ENCODE peak calls at places on chromosomes 3 and 15, in seven cellular contexts. One of them, this sample, is unnamed.

GRCh38 chr15:68379058-68379758 is 52.8 kb downstream of the ITGA11 start:
- DNase-seq in hypothalamus: no peak
- DNase-seq in substantia nigra: no peak
- DNase-seq in NCI-H524: no peak
- DNase-seq in Caki2: no peak
- DNase-seq in ureter: peak
- DNase-seq in stimulated activated CD4-positive, alpha-beta T cell treated with anti-CD3 and anti-CD28 coated beads, TNF-alpha, amount 100 ng/mL, for 24 hours: no peak
- DNase-seq in this sample: no peak

GRCh38 chr15:47431501-47431900 is 285.8 kb upstream of the SEMA6D start:
- DNase-seq in stimulated activated CD4-positive, alpha-beta T cell treated with anti-CD3 and anti-CD28 coated beads, TNF-alpha, amount 100 ng/mL, for 24 hours: no peak
- DNase-seq in ureter: no peak
- DNase-seq in substantia nigra: no peak
- DNase-seq in NCI-H524: no peak
- DNase-seq in Caki2: no peak
- DNase-seq in hypothalamus: no peak
- DNase-seq in this sample: no peak

GRCh38 chr3:67654099-67654831 is at the start of gene SUCLG2:
- DNase-seq in stimulated activated CD4-positive, alpha-beta T cell treated with anti-CD3 and anti-CD28 coated beads, TNF-alpha, amount 100 ng/mL, for 24 hours: peak
- DNase-seq in Caki2: peak
- DNase-seq in NCI-H524: peak
- DNase-seq in ureter: peak
- DNase-seq in substantia nigra: peak
- DNase-seq in hypothalamus: peak
- DNase-seq in this sample: peak

GRCh38 chr3:153070153-153070868 is 91.7 kb upstream of the RAP2B start:
- DNase-seq in substantia nigra: no peak
- DNase-seq in Caki2: no peak
- DNase-seq in ureter: no peak
- DNase-seq in hypothalamus: no peak
- DNase-seq in stimulated activated CD4-positive, alpha-beta T cell treated with anti-CD3 and anti-CD28 coated beads, TNF-alpha, amount 100 ng/mL, for 24 hours: no peak
- DNase-seq in NCI-H524: peak
- DNase-seq in this sample: no peak

GRCh38 chr3:4322635-4323034 is 19.5 kb downstream of the SETMAR start:
- DNase-seq in NCI-H524: no peak
- DNase-seq in ureter: no peak
- DNase-seq in Caki2: no peak
- DNase-seq in hypothalamus: no peak
- DNase-seq in stimulated activated CD4-positive, alpha-beta T cell treated with anti-CD3 and anti-CD28 coated beads, TNF-alpha, amount 100 ng/mL, for 24 hours: no peak
- DNase-seq in substantia nigra: no peak
- DNase-seq in this sample: no peak

GRCh38 chr3:27387625-27388024 is 18.4 kb upstream of the NEK10 start:
- DNase-seq in substantia nigra: no peak
- DNase-seq in stimulated activated CD4-positive, alpha-beta T cell treated with anti-CD3 and anti-CD28 coated beads, TNF-alpha, amount 100 ng/mL, for 24 hours: no peak
- DNase-seq in ureter: no peak
- DNase-seq in Caki2: no peak
- DNase-seq in hypothalamus: no peak
- DNase-seq in NCI-H524: no peak
- DNase-seq in this sample: no peak

GRCh38 chr3:170517251-170517945 is 68.5 kb downstream of the SLC7A14 start:
- DNase-seq in hypothalamus: no peak
- DNase-seq in substantia nigra: no peak
- DNase-seq in Caki2: no peak
- DNase-seq in ureter: no peak
- DNase-seq in NCI-H524: no peak
- DNase-seq in stimulated activated CD4-positive, alpha-beta T cell treated with anti-CD3 and anti-CD28 coated beads, TNF-alpha, amount 100 ng/mL, for 24 hours: no peak
- DNase-seq in this sample: no peak

GRCh38 chr3:51796859-51797258 is 17.8 kb upstream of the IQCF6 start:
- DNase-seq in stimulated activated CD4-positive, alpha-beta T cell treated with anti-CD3 and anti-CD28 coated beads, TNF-alpha, amount 100 ng/mL, for 24 hours: no peak
- DNase-seq in NCI-H524: no peak
- DNase-seq in hypothalamus: no peak
- DNase-seq in ureter: no peak
- DNase-seq in substantia nigra: no peak
- DNase-seq in Caki2: no peak
- DNase-seq in this sample: no peak

GRCh38 chr3:12002912-12003311 is 1.3 kb upstream of the SYN2 start:
- DNase-seq in ureter: no peak
- DNase-seq in NCI-H524: no peak
- DNase-seq in Caki2: no peak
- DNase-seq in substantia nigra: no peak
- DNase-seq in stimulated activated CD4-positive, alpha-beta T cell treated with anti-CD3 and anti-CD28 coated beads, TNF-alpha, amount 100 ng/mL, for 24 hours: no peak
- DNase-seq in hypothalamus: no peak
- DNase-seq in this sample: no peak

GRCh38 chr15:66287461-66288055 is 5.8 kb upstream of the DIS3L start:
- DNase-seq in stimulated activated CD4-positive, alpha-beta T cell treated with anti-CD3 and anti-CD28 coated beads, TNF-alpha, amount 100 ng/mL, for 24 hours: no peak
- DNase-seq in substantia nigra: no peak
- DNase-seq in Caki2: peak
- DNase-seq in hypothalamus: no peak
- DNase-seq in ureter: no peak
- DNase-seq in NCI-H524: peak
- DNase-seq in this sample: no peak

GRCh38 chr15:57505949-57506391 is 85.7 kb upstream of the MYZAP start:
- DNase-seq in NCI-H524: no peak
- DNase-seq in ureter: peak
- DNase-seq in hypothalamus: peak
- DNase-seq in Caki2: peak
- DNase-seq in stimulated activated CD4-positive, alpha-beta T cell treated with anti-CD3 and anti-CD28 coated beads, TNF-alpha, amount 100 ng/mL, for 24 hours: no peak
- DNase-seq in substantia nigra: no peak
- DNase-seq in this sample: no peak

GRCh38 chr3:11933529-11933928 is 70.7 kb upstream of the SYN2 start:
- DNase-seq in hypothalamus: no peak
- DNase-seq in substantia nigra: no peak
- DNase-seq in NCI-H524: no peak
- DNase-seq in Caki2: no peak
- DNase-seq in stimulated activated CD4-positive, alpha-beta T cell treated with anti-CD3 and anti-CD28 coated beads, TNF-alpha, amount 100 ng/mL, for 24 hours: no peak
- DNase-seq in ureter: no peak
- DNase-seq in this sample: no peak

GRCh38 chr3:14847613-14848541 is 29.1 kb downstream of the FGD5 start:
- DNase-seq in NCI-H524: peak
- DNase-seq in hypothalamus: no peak
- DNase-seq in stimulated activated CD4-positive, alpha-beta T cell treated with anti-CD3 and anti-CD28 coated beads, TNF-alpha, amount 100 ng/mL, for 24 hours: no peak
- DNase-seq in ureter: peak
- DNase-seq in substantia nigra: no peak
- DNase-seq in Caki2: no peak
- DNase-seq in this sample: no peak

GRCh38 chr3:5762506-5762905 is 575.0 kb downstream of the EDEM1 start:
- DNase-seq in hypothalamus: no peak
- DNase-seq in NCI-H524: no peak
- DNase-seq in stimulated activated CD4-positive, alpha-beta T cell treated with anti-CD3 and anti-CD28 coated beads, TNF-alpha, amount 100 ng/mL, for 24 hours: no peak
- DNase-seq in substantia nigra: no peak
- DNase-seq in Caki2: no peak
- DNase-seq in ureter: no peak
- DNase-seq in this sample: no peak

GRCh38 chr3:108035751-108036150 is 55.1 kb downstream of the CD47 start:
- DNase-seq in NCI-H524: no peak
- DNase-seq in stimulated activated CD4-positive, alpha-beta T cell treated with anti-CD3 and anti-CD28 coated beads, TNF-alpha, amount 100 ng/mL, for 24 hours: no peak
- DNase-seq in ureter: no peak
- DNase-seq in hypothalamus: no peak
- DNase-seq in substantia nigra: no peak
- DNase-seq in Caki2: no peak
- DNase-seq in this sample: no peak

This sample was measured in C1 segment of cervical spinal cord.